ENCODE peak calls at places on chromosomes 16 and 17, in eight cellular contexts. L is activated CD8-positive, alpha-beta T cell treated with anti-CD3 and anti-CD28 coated beads, Interleukin-2, amount 10 ng/mL, durations not matched to agents 7 days and 5 days; M is neural crest cell; B is HTR-8/SVneo; O is NCI-H1417; X is RWPE1; W is Calu3; P is nucleus accumbens. A is an unnamed sample.

GRCh38 chr16:57988929-57989328 is 11.5 kb downstream of the ZNF319 start:
- DNase-seq in L (no peak), M (no peak), B (no peak), O (no peak), X (peak; percentile 36), W (no peak), P (peak; percentile 49), A (no peak)

GRCh38 chr16:67917852-67918236 is 13.8 kb downstream of the CTRL start:
- DNase-seq in L (peak; percentile 40), M (no peak), B (peak; percentile 93), O (no peak), X (peak; percentile 87), W (no peak), P (peak; percentile 77), A (peak; percentile 82)

GRCh38 chr17:36972186-36972686 is 23.5 kb downstream of the AATF start:
- DNase-seq in L (no peak), M (no peak), B (no peak), O (peak; percentile 6), X (no peak), W (no peak), P (no peak), A (no peak)

GRCh38 chr17:61409301-61410099 is 9.9 kb downstream of the TBX2 start:
- DNase-seq in L (peak; percentile 49), M (no peak), B (no peak), O (no peak), X (peak; percentile 75), W (peak; percentile 76), P (no peak), A (no peak)

GRCh38 chr16:10579965-10580918 is at the start of gene EMP2:
- DNase-seq in L (no peak), M (peak; percentile 63), B (peak; percentile 88), O (no peak), X (peak; percentile 90), W (peak; percentile 93), P (peak; percentile 6), A (peak; percentile 43)

GRCh38 chr16:13835935-13836334 is 84.0 kb upstream of the ERCC4 start:
- DNase-seq in L (no peak), M (no peak), B (no peak), O (no peak), X (no peak), W (no peak), P (peak; percentile 16), A (no peak)

GRCh38 chr17:27783440-27783839 is 16.9 kb downstream of the NOS2 start:
- DNase-seq in L (no peak), M (no peak), B (no peak), O (no peak), X (no peak), W (no peak), P (no peak), A (no peak)

GRCh38 chr17:71237903-71238538 is 882.8 kb upstream of the SOX9 start:
- DNase-seq in L (no peak), M (no peak), B (peak; percentile 34), O (peak; percentile 6), X (peak; percentile 39), W (no peak), P (no peak), A (no peak)

GRCh38 chr17:82435103-82435502 is 15.4 kb downstream of the CYBC1 start:
- DNase-seq in L (no peak), M (no peak), B (peak; percentile 28), O (no peak), X (no peak), W (no peak), P (no peak), A (no peak)